ENCODE peak calls at places on chromosomes 4 and X, in five cellular contexts. One of them, this sample, is unnamed.

GRCh38 chr4:131426023-131426758 is 1722.9 kb upstream of the PCDH10 start:
- DNase-seq in heart right ventricle: no peak
- DNase-seq in dorsolateral prefrontal cortex: no peak
- DNase-seq in psoas muscle: no peak
- DNase-seq in lower lobe of right lung: no peak
- DNase-seq in this sample: no peak

GRCh38 chr4:76459291-76459723 is 24.3 kb downstream of the SHROOM3 start:
- DNase-seq in dorsolateral prefrontal cortex: no peak
- DNase-seq in heart right ventricle: peak
- DNase-seq in lower lobe of right lung: no peak
- DNase-seq in psoas muscle: no peak
- DNase-seq in this sample: no peak

GRCh38 chr4:179040259-179040658 is 1598.0 kb upstream of the AGA start:
- DNase-seq in psoas muscle: no peak
- DNase-seq in lower lobe of right lung: no peak
- DNase-seq in heart right ventricle: no peak
- DNase-seq in dorsolateral prefrontal cortex: no peak
- DNase-seq in this sample: no peak

GRCh38 chr4:122783301-122784215 is 43.1 kb upstream of the FGF2 start:
- DNase-seq in psoas muscle: peak
- DNase-seq in heart right ventricle: peak
- DNase-seq in lower lobe of right lung: peak
- DNase-seq in dorsolateral prefrontal cortex: no peak
- DNase-seq in this sample: no peak

GRCh38 chrX:155744534-155744933 is 131.8 kb upstream of the TMLHE start:
- DNase-seq in dorsolateral prefrontal cortex: no peak
- DNase-seq in heart right ventricle: no peak
- DNase-seq in lower lobe of right lung: no peak
- DNase-seq in psoas muscle: no peak
- DNase-seq in this sample: no peak

GRCh38 chrX:130186645-130187044 is 14.9 kb downstream of the RAB33A start:
- DNase-seq in heart right ventricle: no peak
- DNase-seq in lower lobe of right lung: no peak
- DNase-seq in psoas muscle: no peak
- DNase-seq in dorsolateral prefrontal cortex: no peak
- DNase-seq in this sample: no peak

GRCh38 chr4:6270691-6271121 is 1.1 kb downstream of the WFS1 start:
- DNase-seq in heart right ventricle: peak
- DNase-seq in lower lobe of right lung: peak
- DNase-seq in psoas muscle: no peak
- DNase-seq in dorsolateral prefrontal cortex: peak
- DNase-seq in this sample: no peak

GRCh38 chr4:95142877-95143412 is 385.2 kb downstream of the BMPR1B start:
- DNase-seq in dorsolateral prefrontal cortex: no peak
- DNase-seq in lower lobe of right lung: no peak
- DNase-seq in heart right ventricle: no peak
- DNase-seq in psoas muscle: no peak
- DNase-seq in this sample: no peak

GRCh38 chr4:76067652-76068286 is 6.7 kb upstream of the ART3 start:
- DNase-seq in lower lobe of right lung: peak
- DNase-seq in dorsolateral prefrontal cortex: peak
- DNase-seq in psoas muscle: peak
- DNase-seq in heart right ventricle: peak
- DNase-seq in this sample: no peak

GRCh38 chrX:9533611-9534010 is 68.8 kb downstream of the TBL1X start:
- DNase-seq in dorsolateral prefrontal cortex: no peak
- DNase-seq in psoas muscle: no peak
- DNase-seq in lower lobe of right lung: no peak
- DNase-seq in heart right ventricle: no peak
- DNase-seq in this sample: no peak

GRCh38 chrX:9535101-9535500 is 70.2 kb downstream of the TBL1X start:
- DNase-seq in dorsolateral prefrontal cortex: no peak
- DNase-seq in heart right ventricle: no peak
- DNase-seq in psoas muscle: no peak
- DNase-seq in lower lobe of right lung: no peak
- DNase-seq in this sample: no peak

GRCh38 chrX:9532349-9532748 is 67.5 kb downstream of the TBL1X start:
- DNase-seq in psoas muscle: no peak
- DNase-seq in heart right ventricle: peak
- DNase-seq in lower lobe of right lung: no peak
- DNase-seq in dorsolateral prefrontal cortex: no peak
- DNase-seq in this sample: no peak

GRCh38 chrX:9537781-9538180 is 72.9 kb downstream of the TBL1X start:
- DNase-seq in psoas muscle: no peak
- DNase-seq in lower lobe of right lung: no peak
- DNase-seq in dorsolateral prefrontal cortex: no peak
- DNase-seq in heart right ventricle: no peak
- DNase-seq in this sample: no peak

GRCh38 chrX:9534686-9535085 is 69.8 kb downstream of the TBL1X start:
- DNase-seq in heart right ventricle: no peak
- DNase-seq in lower lobe of right lung: no peak
- DNase-seq in psoas muscle: no peak
- DNase-seq in dorsolateral prefrontal cortex: no peak
- DNase-seq in this sample: no peak
- H3K27ac ChIP-seq in heart right ventricle: no peak
- H3K27ac ChIP-seq in lower lobe of right lung: no peak
- H3K27ac ChIP-seq in psoas muscle: no peak
- H3K27ac ChIP-seq in dorsolateral prefrontal cortex: peak
- H3K27ac ChIP-seq in this sample: no peak

DNA sequence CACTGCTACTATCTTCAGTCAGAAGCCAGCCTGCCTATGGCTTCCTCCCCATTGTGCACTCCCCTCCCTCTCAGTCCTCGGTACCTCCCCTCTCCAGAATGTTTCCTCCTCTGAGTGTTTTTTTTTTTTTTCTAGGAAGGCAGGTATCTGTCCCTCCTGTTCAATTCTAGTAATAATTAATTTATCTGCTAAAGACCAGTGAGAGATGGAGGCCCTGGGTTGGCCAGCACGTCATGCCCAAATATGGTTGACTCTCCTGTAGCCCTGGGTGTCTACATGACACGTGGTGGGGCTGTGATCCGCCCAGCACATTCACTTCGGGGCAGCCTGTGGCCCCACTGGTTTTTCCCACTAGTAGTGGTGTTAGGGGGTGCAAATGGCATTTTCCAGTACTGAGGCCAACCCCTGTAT is 1.8 kb downstream of the FLNA start:
- DNase-seq in psoas muscle: no peak
- DNase-seq in heart right ventricle: no peak
- DNase-seq in dorsolateral prefrontal cortex: no peak
- DNase-seq in lower lobe of right lung: no peak
- DNase-seq in this sample: no peak
- H3K4me3 ChIP-seq in psoas muscle: peak
- H3K4me3 ChIP-seq in heart right ventricle: peak
- H3K4me3 ChIP-seq in dorsolateral prefrontal cortex: no peak
- H3K4me3 ChIP-seq in lower lobe of right lung: peak
- H3K4me3 ChIP-seq in this sample: peak

GRCh38 chr4:21991050-21991449 is 42.5 kb upstream of the KCNIP4 start:
- DNase-seq in lower lobe of right lung: no peak
- DNase-seq in heart right ventricle: no peak
- DNase-seq in psoas muscle: no peak
- DNase-seq in dorsolateral prefrontal cortex: peak
- DNase-seq in this sample: no peak
- TF ChIP-seq CTCF in lower lobe of right lung: no peak
- TF ChIP-seq CTCF in heart right ventricle: no peak
- TF ChIP-seq CTCF in psoas muscle: no peak
- TF ChIP-seq CTCF in dorsolateral prefrontal cortex: no peak
- TF ChIP-seq CTCF in this sample: no peak

DNA sequence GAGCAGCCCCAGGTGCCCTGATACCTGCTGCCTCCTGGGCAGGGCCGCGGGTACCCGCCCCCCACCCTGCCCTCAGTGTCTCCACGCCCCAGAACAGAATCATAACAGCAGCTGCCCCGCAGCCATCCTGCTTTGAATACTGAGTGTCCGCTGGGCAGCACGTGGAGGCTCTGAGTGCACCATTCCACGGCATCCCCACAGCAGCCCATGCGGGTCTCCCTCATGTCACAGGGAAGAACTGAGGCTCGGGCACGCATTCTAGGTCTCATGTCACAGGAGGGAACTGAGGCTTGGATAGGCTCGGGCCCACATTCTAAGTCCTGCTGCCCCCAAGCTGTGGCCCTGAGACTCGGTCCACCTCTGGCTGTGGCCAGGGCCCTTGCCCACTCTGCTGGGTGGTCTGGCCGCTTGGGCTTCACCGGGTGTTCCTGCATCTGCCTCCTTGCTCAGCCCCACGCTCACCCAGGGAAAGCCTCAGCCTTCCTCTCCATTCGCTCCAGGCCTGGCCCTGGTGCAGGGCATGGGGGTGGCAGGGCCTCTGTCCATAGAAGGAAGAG is 221.6 kb upstream of the PSAPL1 start:
- DNase-seq in dorsolateral prefrontal cortex: no peak
- DNase-seq in heart right ventricle: no peak
- DNase-seq in lower lobe of right lung: peak
- DNase-seq in psoas muscle: no peak
- DNase-seq in this sample: no peak
- H3K27ac ChIP-seq in dorsolateral prefrontal cortex: no peak
- H3K27ac ChIP-seq in heart right ventricle: no peak
- H3K27ac ChIP-seq in lower lobe of right lung: no peak
- H3K27ac ChIP-seq in psoas muscle: no peak
- H3K27ac ChIP-seq in this sample: no peak

GRCh38 chrX:2658585-2659292 is 32.4 kb upstream of the CD99 start:
- DNase-seq in dorsolateral prefrontal cortex: no peak
- DNase-seq in heart right ventricle: no peak
- DNase-seq in lower lobe of right lung: no peak
- DNase-seq in psoas muscle: no peak
- DNase-seq in this sample: no peak
- H3K4me3 ChIP-seq in dorsolateral prefrontal cortex: no peak
- H3K4me3 ChIP-seq in heart right ventricle: no peak
- H3K4me3 ChIP-seq in lower lobe of right lung: no peak
- H3K4me3 ChIP-seq in psoas muscle: no peak
- H3K4me3 ChIP-seq in this sample: no peak

DNA sequence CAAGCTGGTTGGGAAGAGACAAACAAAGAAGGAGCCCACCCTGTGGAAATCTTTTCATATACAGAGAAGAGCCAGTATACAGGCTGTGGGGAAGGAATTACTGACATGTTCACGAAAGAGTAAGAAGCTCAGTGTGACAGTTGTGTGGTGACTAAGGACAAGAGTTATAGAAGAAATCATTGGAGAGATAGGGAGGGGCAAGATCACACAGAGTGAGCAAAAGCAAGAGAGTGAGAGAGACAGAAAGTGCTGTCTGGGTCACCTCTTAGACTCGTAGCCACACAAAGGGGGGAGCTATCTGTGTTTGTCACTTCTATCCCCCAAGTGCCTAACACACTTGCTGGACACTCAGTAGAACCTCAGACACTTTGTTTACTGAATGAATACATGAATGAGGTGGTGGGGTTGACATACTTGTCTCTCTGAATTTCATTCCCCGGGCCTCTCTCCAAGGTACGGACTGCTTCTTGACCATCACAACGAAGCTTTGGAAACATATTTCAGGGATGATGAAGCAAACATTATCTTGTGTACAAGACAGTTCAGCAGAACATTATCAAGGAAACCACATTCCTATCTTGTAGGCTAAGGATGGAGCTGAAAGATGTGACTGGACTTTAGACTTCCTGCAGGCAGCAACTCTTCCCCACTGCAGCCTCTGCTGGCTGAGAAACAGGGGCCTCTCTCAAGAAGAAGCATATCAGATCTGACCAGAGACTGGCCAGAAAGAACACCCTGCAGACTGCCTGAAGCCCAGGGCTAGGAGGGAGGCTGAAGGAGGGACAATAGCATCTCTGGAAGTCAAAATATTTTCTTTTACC is 168.2 kb downstream of the AMELX start:
- DNase-seq in dorsolateral prefrontal cortex: no peak
- DNase-seq in lower lobe of right lung: no peak
- DNase-seq in psoas muscle: no peak
- DNase-seq in heart right ventricle: no peak
- DNase-seq in this sample: no peak
- TF ChIP-seq CTCF in dorsolateral prefrontal cortex: no peak
- TF ChIP-seq CTCF in lower lobe of right lung: no peak
- TF ChIP-seq CTCF in psoas muscle: no peak
- TF ChIP-seq CTCF in heart right ventricle: no peak
- TF ChIP-seq CTCF in this sample: no peak

GRCh38 chrX:40423299-40423698 is 157.5 kb upstream of the ATP6AP2 start:
- DNase-seq in psoas muscle: no peak
- DNase-seq in lower lobe of right lung: no peak
- DNase-seq in dorsolateral prefrontal cortex: peak
- DNase-seq in heart right ventricle: no peak
- DNase-seq in this sample: no peak
- H3K27ac ChIP-seq in psoas muscle: no peak
- H3K27ac ChIP-seq in lower lobe of right lung: no peak
- H3K27ac ChIP-seq in dorsolateral prefrontal cortex: no peak
- H3K27ac ChIP-seq in heart right ventricle: no peak
- H3K27ac ChIP-seq in this sample: no peak

GRCh38 chr4:169662226-169662625 is 41.8 kb downstream of the CLCN3 start:
- DNase-seq in dorsolateral prefrontal cortex: no peak
- DNase-seq in heart right ventricle: no peak
- DNase-seq in lower lobe of right lung: no peak
- DNase-seq in psoas muscle: no peak
- DNase-seq in this sample: no peak
- H3K4me3 ChIP-seq in dorsolateral prefrontal cortex: peak
- H3K4me3 ChIP-seq in heart right ventricle: peak
- H3K4me3 ChIP-seq in lower lobe of right lung: no peak
- H3K4me3 ChIP-seq in psoas muscle: peak
- H3K4me3 ChIP-seq in this sample: no peak